ENCODE peak calls at places on chromosome 7, in seven cellular contexts. S, G, B, I, Y, J and N are unnamed samples. For H3K27me3, the result is how much of the 10 kb centered on the place peaks cover.

GRCh38 chr7:98995523-98996161 is 117.3 kb downstream of the TRRAP start:
- DNase-seq in S (no peak), G (no peak), B (no peak), I (no peak), Y (no peak), J (no peak), N (no peak)

GRCh38 chr7:37083311-37084096 is 359.2 kb upstream of the AOAH start:
- DNase-seq in S (no peak), G (no peak), B (no peak), I (peak), Y (no peak), J (peak), N (no peak)

GRCh38 chr7:155953781-155954549 is 141.7 kb upstream of the SHH start:
- DNase-seq in S (no peak), G (no peak), B (no peak), I (no peak), Y (peak), J (no peak), N (peak)

GRCh38 chr7:123995617-123996326 is 37.1 kb downstream of the TMEM229A start:
- DNase-seq in S (no peak), G (no peak), B (no peak), I (no peak), Y (no peak), J (no peak), N (no peak)

GRCh38 chr7:78435355-78435754 is 636.8 kb downstream of the PHTF2 start:
- DNase-seq in S (no peak), G (no peak), B (no peak), I (no peak), Y (no peak), J (no peak), N (no peak)

GRCh38 chr7:128890306-128891109 is 20.0 kb downstream of the KCP start:
- DNase-seq in S (no peak), G (peak), B (peak), I (no peak), Y (no peak), J (no peak), N (peak)

GRCh38 chr7:99837649-99838361 is 10.0 kb downstream of the CYP3A43 start:
- DNase-seq in S (no peak), G (no peak), B (no peak), I (no peak), Y (no peak), J (no peak), N (no peak)

GRCh38 chr7:138556771-138557484 is 96.9 kb downstream of the TRIM24 start:
- DNase-seq in S (no peak), G (no peak), B (no peak), I (no peak), Y (peak), J (no peak), N (no peak)

GRCh38 chr7:27269455-27269854 is 26.9 kb downstream of the EVX1 start:
- DNase-seq in S (no peak), G (no peak), B (no peak), I (no peak), Y (peak), J (no peak), N (peak)

GRCh38 chr7:128178611-128179010 is 62.5 kb upstream of the LEP start:
- DNase-seq in S (no peak), G (no peak), B (no peak), I (no peak), Y (no peak), J (no peak), N (no peak)

DNA sequence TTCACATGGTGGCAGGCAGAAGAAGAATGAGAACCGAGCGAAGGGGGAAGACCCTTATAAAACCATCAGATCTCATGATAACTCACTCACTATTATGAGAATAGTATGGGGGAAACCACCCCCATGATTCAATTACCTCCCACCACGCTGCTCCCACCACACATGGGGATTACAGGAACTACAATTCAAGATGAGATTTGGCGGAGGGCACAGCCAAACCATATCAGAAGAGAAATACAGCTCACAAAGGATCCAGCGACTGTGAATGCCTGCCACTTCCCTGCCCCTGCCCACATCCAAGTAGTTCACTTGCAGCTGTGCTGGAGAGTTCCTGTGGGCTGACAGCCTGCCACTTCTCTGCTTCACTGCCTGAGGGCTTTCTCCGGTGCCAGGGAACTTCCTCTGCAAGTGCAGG is 148.7 kb downstream of the C7orf25 start:
- DNase-seq in S (no peak), G (no peak), B (no peak), I (no peak), Y (no peak), J (no peak), N (no peak)
- H3K27me3 ChIP-seq in S (under half), G (under half), B (under half), I (under half), Y (under half), J (under half), N (under half)

DNA sequence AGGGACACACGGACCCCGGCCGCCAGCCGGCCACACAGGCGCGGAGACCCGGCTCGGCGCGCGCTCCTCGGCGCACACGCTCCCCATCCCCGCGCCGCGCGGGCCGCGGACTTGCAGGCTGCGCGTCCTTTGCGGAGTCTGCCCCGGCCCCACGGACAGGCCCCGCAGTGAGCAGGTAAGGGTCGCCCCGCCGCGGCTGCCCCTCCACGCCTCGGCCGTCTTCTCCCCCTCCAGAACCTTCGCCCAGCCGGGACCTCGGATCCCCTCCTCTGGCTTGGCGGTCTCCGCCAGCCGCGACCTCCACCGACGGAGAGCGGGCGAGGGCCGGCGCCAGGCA is 364 bp downstream of the ADCYAP1R1 start:
- DNase-seq in S (no peak), G (no peak), B (no peak), I (no peak), Y (no peak), J (no peak), N (no peak)
- H3K4me3 ChIP-seq in S (peak), G (peak), B (peak), I (no peak), Y (peak), J (no peak), N (peak)

GRCh38 chr7:108001759-108002725 is 919 bp downstream of the LAMB1 start:
- DNase-seq in S (no peak), G (peak), B (no peak), I (no peak), Y (peak), J (no peak), N (peak)
- H3K27me3 ChIP-seq in S (under half), G (under half), B (half or more), I (under half), Y (under half), J (under half), N (half or more)

GRCh38 chr7:96426027-96426426 is 104.1 kb upstream of the SLC25A13 start:
- DNase-seq in S (no peak), G (no peak), B (no peak), I (no peak), Y (no peak), J (no peak), N (no peak)
- H3K4me3 ChIP-seq in S (no peak), G (no peak), B (no peak), I (no peak), Y (no peak), J (no peak), N (no peak)